ENCODE peak calls at places on chromosomes 2 and 18, in eight cellular contexts. B is uterus, P is pancreas, C is gastrocnemius medialis, J is AG10803, I is tibial artery, L is progenitor cell of endocrine pancreas, D is choroid plexus epithelial cell. Y is an unnamed sample.

GRCh38 chr2:1972428-1972827 is 228.1 kb upstream of the PXDN start:
- DNase-seq in P (no peak), J (no peak), L (no peak), I (no peak), D (peak), B (no peak), C (no peak), Y (no peak)

GRCh38 chr2:177553176-177553909 is 160.8 kb downstream of the AGPS start:
- DNase-seq in C (no peak), D (peak), J (peak), B (no peak), I (no peak), P (no peak), L (no peak), Y (no peak)

GRCh38 chr2:111659361-111660281 is 224.4 kb downstream of the ANAPC1 start:
- DNase-seq in C (peak), P (peak), D (peak), L (no peak), B (peak), J (peak), I (peak), Y (peak)

GRCh38 chr18:22465859-22466602 is 48.3 kb upstream of the CTAGE1 start:
- DNase-seq in B (peak), D (peak), P (no peak), I (peak), C (peak), J (peak), L (no peak), Y (no peak)

GRCh38 chr2:134389331-134389835 is 135.5 kb downstream of the MGAT5 start:
- DNase-seq in B (no peak), C (no peak), I (no peak), P (no peak), D (no peak), L (no peak), J (no peak), Y (no peak)

GRCh38 chr2:136128905-136129304 is 11.0 kb upstream of the CXCR4 start:
- DNase-seq in J (no peak), L (no peak), D (no peak), B (no peak), P (no peak), C (no peak), I (no peak), Y (no peak)

GRCh38 chr2:240856151-240856980 is 12.3 kb upstream of the AGXT start:
- DNase-seq in B (no peak), I (no peak), J (no peak), L (no peak), P (no peak), C (no peak), D (no peak), Y (no peak)

GRCh38 chr2:174546519-174547506 is 50.8 kb downstream of the WIPF1 start:
- DNase-seq in J (peak), B (no peak), L (no peak), C (no peak), P (no peak), I (no peak), D (peak), Y (no peak)

GRCh38 chr18:64810354-64810753 is 661.5 kb upstream of the LINC00305 start:
- DNase-seq in L (no peak), I (no peak), C (no peak), J (no peak), D (no peak), P (no peak), B (no peak), Y (no peak)

GRCh38 chr18:51582551-51582950 is 385.1 kb upstream of the MEX3C start:
- DNase-seq in B (no peak), D (no peak), P (no peak), L (no peak), I (no peak), J (no peak), C (no peak), Y (no peak)

GRCh38 chr2:173667415-173667814 is 297.8 kb downstream of the SP3 start:
- DNase-seq in D (peak), P (no peak), J (no peak), L (no peak), C (no peak), I (no peak), B (no peak), Y (no peak)

GRCh38 chr18:56085561-56085960 is 497.6 kb upstream of the TCF4 start:
- DNase-seq in I (no peak), L (no peak), P (no peak), J (peak), D (peak), C (peak), B (peak), Y (no peak)

GRCh38 chr2:100639588-100640195 is 76.9 kb downstream of the PDCL3 start:
- DNase-seq in C (no peak), J (no peak), P (no peak), D (no peak), B (no peak), L (no peak), I (no peak), Y (no peak)
- TF ChIP-seq CTCF in C (no peak), J (no peak), P (no peak), D (no peak), B (no peak), L (no peak), I (no peak), Y (no peak)

GRCh38 chr2:122205637-122206036 is 450.2 kb downstream of the TSN start:
- DNase-seq in J (no peak), D (no peak), C (no peak), L (no peak), P (no peak), I (no peak), B (no peak), Y (no peak)

GRCh38 chr2:122206101-122206500 is 450.6 kb downstream of the TSN start:
- DNase-seq in C (no peak), I (no peak), D (no peak), B (no peak), L (no peak), J (peak), P (no peak), Y (no peak)

GRCh38 chr2:122209377-122209776 is 453.9 kb downstream of the TSN start:
- DNase-seq in D (no peak), B (no peak), J (no peak), C (no peak), I (no peak), L (no peak), P (no peak), Y (no peak)

GRCh38 chr2:122203523-122203922 is 448.1 kb downstream of the TSN start:
- DNase-seq in B (no peak), P (no peak), C (no peak), D (peak), L (no peak), I (no peak), J (peak), Y (no peak)
- TF ChIP-seq CTCF in B (no peak), P (no peak), C (no peak), D (peak), L (no peak), I (no peak), J (peak), Y (no peak)

DNA sequence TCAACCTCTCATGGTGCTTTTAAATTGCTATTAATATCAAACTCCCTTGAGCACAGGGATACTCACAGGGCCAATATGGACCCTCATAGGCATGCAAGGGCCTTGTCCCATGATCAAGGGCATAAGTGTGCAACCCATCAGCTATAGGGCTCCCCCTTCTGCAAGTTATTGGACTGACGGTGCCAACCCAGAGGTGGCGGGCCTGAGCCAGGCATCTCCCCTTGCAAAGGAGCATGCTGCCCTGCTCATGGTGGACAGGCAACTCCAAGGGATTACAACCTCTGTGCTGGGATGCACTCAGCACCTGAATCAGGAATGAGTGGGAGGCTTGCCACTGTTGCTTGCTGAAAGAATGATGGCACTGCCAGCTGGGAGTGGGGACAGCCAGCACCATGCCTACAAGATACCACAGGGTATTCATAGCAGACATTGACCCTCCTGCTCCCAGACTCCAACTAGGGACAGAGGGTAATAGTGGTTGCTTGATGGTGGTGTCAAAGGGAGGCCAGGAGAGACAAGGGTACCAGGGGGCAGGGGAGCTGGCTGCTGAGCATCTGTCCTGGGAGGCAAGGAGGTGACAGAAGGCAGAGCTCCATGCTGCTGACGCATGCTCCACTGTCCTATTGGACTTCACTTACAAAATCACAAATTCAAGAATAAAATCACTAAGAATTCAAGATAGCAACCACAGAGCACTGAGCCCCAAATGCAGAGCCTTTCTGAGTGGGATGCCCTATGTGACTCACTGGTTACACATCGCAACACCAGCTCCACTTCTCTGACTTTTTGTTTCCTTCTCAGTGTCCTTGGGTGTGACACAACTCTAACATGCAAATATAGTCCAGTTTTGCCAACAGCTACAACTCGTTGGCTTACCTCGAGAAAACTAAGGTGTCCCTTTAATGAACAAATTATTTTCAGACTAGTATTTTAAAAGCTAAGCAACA is 157.1 kb upstream of the CCDC150 start:
- DNase-seq in J (peak), I (no peak), D (peak), C (no peak), L (no peak), P (no peak), B (no peak), Y (no peak)
- TF ChIP-seq CTCF in J (no peak), I (no peak), D (no peak), C (no peak), L (no peak), P (no peak), B (no peak), Y (no peak)

DNA sequence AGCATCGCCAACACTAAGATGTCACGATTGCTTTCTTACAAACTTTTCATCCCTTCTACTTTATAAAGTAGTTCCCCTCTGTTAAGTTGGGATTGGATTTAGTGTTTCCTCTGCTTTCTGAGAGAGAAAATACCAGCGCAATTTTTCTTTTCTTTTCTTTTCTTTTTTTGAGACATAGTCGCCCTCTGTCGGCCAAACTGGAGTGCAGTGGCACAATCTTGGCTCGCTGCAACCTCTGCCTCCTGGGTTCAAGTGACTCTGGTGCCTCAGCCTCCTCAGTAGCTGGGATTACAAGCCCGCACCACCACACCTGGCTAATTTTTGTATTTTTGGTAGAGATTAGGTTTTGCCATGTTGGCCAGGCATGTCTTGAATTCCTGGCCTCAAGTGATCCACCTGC is 9.0 kb downstream of the RELCH start:
- DNase-seq in B (no peak), D (no peak), L (no peak), J (no peak), P (no peak), C (no peak), I (no peak), Y (no peak)
- TF ChIP-seq CTCF in B (no peak), D (no peak), L (peak), J (no peak), P (no peak), C (no peak), I (no peak), Y (no peak)

GRCh38 chr2:18413794-18414396 is 146.6 kb downstream of the RDH14 start:
- DNase-seq in B (peak), D (peak), C (peak), P (no peak), L (no peak), I (no peak), J (peak), Y (no peak)

GRCh38 chr2:18406219-18406618 is 154.2 kb downstream of the RDH14 start:
- DNase-seq in I (no peak), D (peak), J (no peak), L (no peak), P (no peak), B (no peak), C (no peak), Y (no peak)

GRCh38 chr2:18412980-18413793 is 147.3 kb downstream of the RDH14 start:
- DNase-seq in I (no peak), J (peak), C (no peak), B (no peak), L (no peak), D (peak), P (no peak), Y (no peak)

GRCh38 chr2:18411571-18411970 is 148.9 kb downstream of the RDH14 start:
- DNase-seq in P (no peak), I (no peak), D (no peak), C (no peak), L (no peak), J (peak), B (no peak), Y (no peak)

GRCh38 chr2:18410543-18410942 is 149.9 kb downstream of the RDH14 start:
- DNase-seq in B (no peak), L (no peak), C (no peak), D (no peak), J (no peak), P (no peak), I (no peak), Y (no peak)
- TF ChIP-seq CTCF in B (no peak), L (no peak), C (no peak), D (no peak), J (no peak), P (no peak), I (no peak), Y (no peak)

GRCh38 chr2:98477506-98477905 is 32.8 kb downstream of the INPP4A start:
- DNase-seq in I (no peak), J (no peak), B (no peak), D (no peak), C (no peak), L (no peak), P (no peak), Y (no peak)

GRCh38 chr2:98478088-98478551 is 33.5 kb downstream of the INPP4A start:
- DNase-seq in I (no peak), P (no peak), C (no peak), B (no peak), L (no peak), D (no peak), J (no peak), Y (no peak)

GRCh38 chr2:98474979-98475632 is 30.4 kb downstream of the INPP4A start:
- DNase-seq in P (no peak), I (no peak), C (no peak), J (no peak), B (no peak), D (no peak), L (no peak), Y (no peak)

GRCh38 chr2:98476192-98476868 is 31.7 kb downstream of the INPP4A start:
- DNase-seq in L (no peak), D (no peak), C (no peak), I (no peak), J (no peak), B (no peak), P (no peak), Y (no peak)

DNA sequence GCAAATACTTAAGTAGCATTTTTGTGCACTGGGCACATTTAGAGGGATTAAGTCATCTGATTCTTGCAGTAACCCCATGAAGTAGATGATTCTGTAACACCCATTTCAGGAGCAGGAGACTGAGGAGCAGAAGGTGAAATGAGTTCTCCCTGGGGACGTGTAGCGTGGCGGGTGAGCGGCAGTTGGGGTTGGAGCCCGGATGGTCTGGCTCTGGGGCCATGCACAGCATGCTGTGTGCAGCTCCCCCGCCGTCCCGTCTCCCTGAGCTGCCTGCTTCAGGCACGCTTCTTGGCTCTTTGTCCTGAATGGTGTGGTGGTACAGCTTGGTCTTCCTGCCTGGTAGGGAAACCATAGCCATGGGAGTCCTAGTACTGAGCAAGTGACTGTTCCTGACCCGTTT is 32.4 kb downstream of the INPP4A start:
- DNase-seq in P (no peak), I (no peak), D (no peak), J (no peak), B (no peak), C (no peak), L (no peak), Y (no peak)
- TF ChIP-seq CTCF in P (no peak), I (no peak), D (no peak), J (no peak), B (no peak), C (no peak), L (no peak), Y (no peak)

GRCh38 chr2:231223001-231223375 is 24.6 kb downstream of the ARMC9 start:
- DNase-seq in P (no peak), C (no peak), L (no peak), I (no peak), B (no peak), J (no peak), D (no peak), Y (no peak)

GRCh38 chr2:231223458-231223970 is 25.1 kb downstream of the ARMC9 start:
- DNase-seq in L (no peak), P (no peak), B (no peak), D (no peak), I (peak), J (no peak), C (no peak), Y (no peak)

GRCh38 chr2:231228974-231229373 is 30.5 kb downstream of the ARMC9 start:
- DNase-seq in D (no peak), P (no peak), J (no peak), L (no peak), I (no peak), C (no peak), B (no peak), Y (no peak)

GRCh38 chr2:231228223-231228622 is 29.8 kb downstream of the ARMC9 start:
- DNase-seq in I (no peak), P (no peak), D (no peak), J (no peak), B (no peak), C (no peak), L (no peak), Y (no peak)

GRCh38 chr2:231227309-231228162 is 29.1 kb downstream of the ARMC9 start:
- DNase-seq in B (peak), P (peak), L (peak), J (peak), D (peak), C (peak), I (peak), Y (no peak)
- TF ChIP-seq CTCF in B (peak), P (peak), L (peak), J (peak), D (peak), C (peak), I (peak), Y (no peak)

DNA sequence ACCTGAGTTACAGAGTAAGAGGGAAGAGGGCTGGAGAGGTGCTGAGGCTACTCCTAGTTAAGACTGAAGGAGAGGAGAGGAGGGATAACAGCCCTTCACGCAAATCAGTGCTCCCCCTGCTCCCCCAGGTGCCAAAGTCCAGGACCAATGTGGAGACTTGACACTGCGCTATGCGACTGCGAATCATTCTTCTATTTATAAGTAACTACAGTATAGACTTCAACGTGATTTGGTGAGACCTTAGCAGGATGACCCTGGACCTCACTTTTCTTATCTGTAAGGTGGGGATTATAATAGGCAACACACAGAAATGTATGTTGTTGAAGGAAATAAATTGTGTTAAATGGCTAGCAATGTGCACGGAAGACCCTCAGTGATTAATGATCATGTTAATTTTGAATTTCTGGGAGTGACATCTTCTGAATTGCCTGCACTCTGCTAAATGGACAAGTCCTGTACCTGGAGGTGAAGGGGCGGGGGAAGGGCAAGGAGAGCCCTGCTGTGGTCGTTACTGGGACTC is 11.0 kb downstream of the EN1 start:
- DNase-seq in B (no peak), P (no peak), L (no peak), I (no peak), D (no peak), J (no peak), C (no peak), Y (no peak)
- TF ChIP-seq CTCF in B (no peak), P (no peak), L (no peak), I (no peak), D (no peak), J (no peak), C (no peak), Y (no peak)

DNA sequence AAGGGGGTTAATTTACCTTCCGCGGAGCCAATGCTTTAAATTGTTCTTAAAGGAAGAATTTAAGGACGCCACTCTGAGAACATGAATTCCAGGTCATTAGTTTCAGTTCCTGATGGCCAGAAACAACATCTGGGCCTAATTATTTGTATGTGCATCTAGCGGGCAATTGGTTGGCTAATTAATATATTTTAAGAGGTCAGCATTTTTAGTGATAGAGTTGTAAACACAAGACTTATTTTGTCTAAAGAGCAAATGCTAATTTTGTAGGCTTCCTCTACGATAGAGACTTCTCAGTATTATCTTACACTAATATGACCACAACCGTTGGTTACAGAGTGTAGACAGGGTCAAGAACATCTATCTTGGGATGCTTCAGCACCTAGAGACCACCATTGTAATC is 40.7 kb downstream of the CCBE1 start:
- DNase-seq in J (no peak), B (no peak), L (no peak), C (no peak), P (no peak), I (no peak), D (no peak), Y (no peak)
- TF ChIP-seq CTCF in J (no peak), B (no peak), L (no peak), C (no peak), P (no peak), I (no peak), D (no peak), Y (no peak)

GRCh38 chr2:239078128-239078924 is 230.4 kb downstream of the TWIST2 start:
- DNase-seq in P (no peak), I (no peak), J (no peak), C (no peak), D (no peak), L (no peak), B (no peak), Y (no peak)
- TF ChIP-seq CTCF in P (no peak), I (no peak), J (no peak), C (no peak), D (no peak), L (no peak), B (no peak), Y (no peak)

Y was measured in omental fat pad.